ENCODE peak calls at places on chromosomes 11 and 22, in seven cellular contexts. T, H, Y, C, O, P and K are unnamed samples. For H3K27me3, the result is how much of the 10 kb centered on the place peaks cover.

GRCh38 chr11:109864834-109865557 is 228.2 kb upstream of the ZC3H12C start:
- DNase-seq in T (no peak), H (no peak), Y (peak), C (no peak), O (peak), P (peak), K (peak)

GRCh38 chr11:72585762-72586590 is 88.2 kb downstream of the PDE2A start:
- DNase-seq in T (peak), H (peak), Y (peak), C (peak), O (peak), P (no peak), K (peak)

GRCh38 chr11:27672836-27673464 is 27.3 kb downstream of the BDNF start:
- DNase-seq in T (no peak), H (no peak), Y (no peak), C (no peak), O (no peak), P (no peak), K (no peak)

GRCh38 chr11:66491315-66491935 is 11.2 kb downstream of the DPP3 start:
- DNase-seq in T (no peak), H (no peak), Y (no peak), C (no peak), O (no peak), P (no peak), K (no peak)

GRCh38 chr11:108115495-108116140 is 5.7 kb upstream of the ACAT1 start:
- DNase-seq in T (peak), H (peak), Y (peak), C (no peak), O (peak), P (peak), K (peak)

GRCh38 chr22:27292542-27293298 is 508.8 kb downstream of the MN1 start:
- DNase-seq in T (no peak), H (no peak), Y (no peak), C (no peak), O (no peak), P (no peak), K (no peak)

GRCh38 chr11:109960831-109961230 is 132.4 kb upstream of the ZC3H12C start:
- DNase-seq in T (peak), H (peak), Y (no peak), C (no peak), O (peak), P (peak), K (peak)

GRCh38 chr22:21762712-21763581 is 27.4 kb upstream of the YPEL1 start:
- DNase-seq in T (no peak), H (no peak), Y (no peak), C (no peak), O (no peak), P (no peak), K (no peak)

GRCh38 chr11:72932132-72932570 is 117.9 kb downstream of the ATG16L2 start:
- DNase-seq in T (no peak), H (no peak), Y (no peak), C (no peak), O (peak), P (peak), K (no peak)

GRCh38 chr11:119377112-119377901 is 4.2 kb downstream of the USP2 start:
- DNase-seq in T (no peak), H (no peak), Y (no peak), C (no peak), O (no peak), P (no peak), K (no peak)

GRCh38 chr22:49517211-49517610 is 310.5 kb downstream of the BRD1 start:
- DNase-seq in T (no peak), H (no peak), Y (no peak), C (no peak), O (no peak), P (no peak), K (no peak)

GRCh38 chr11:2447253-2447950 is 2.6 kb downstream of the KCNQ1 start:
- DNase-seq in T (no peak), H (no peak), Y (no peak), C (no peak), O (no peak), P (no peak), K (no peak)

DNA sequence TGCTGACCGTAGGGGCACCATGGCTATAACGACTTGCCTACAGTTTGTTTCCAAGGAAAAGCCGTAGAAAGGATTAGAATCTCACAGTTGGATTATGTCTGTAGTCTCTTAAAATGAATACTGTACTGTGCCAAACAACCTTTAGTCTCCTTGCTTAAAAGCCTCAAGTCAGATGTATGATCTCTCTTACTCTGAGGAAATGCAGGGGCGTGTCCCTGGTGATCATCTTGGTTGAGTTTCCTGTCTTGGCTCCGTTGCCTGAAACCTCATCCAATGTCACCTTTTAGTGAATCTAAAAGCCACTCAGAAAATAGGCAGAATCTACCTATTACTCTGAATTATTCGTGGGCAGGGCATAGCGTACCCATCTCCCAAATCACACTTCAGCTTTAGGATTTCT is 246.1 kb downstream of the ETS1 start:
- DNase-seq in T (no peak), H (no peak), Y (peak), C (no peak), O (no peak), P (no peak), K (no peak)
- H3K27ac ChIP-seq in T (peak), H (no peak), Y (peak), C (no peak), O (no peak), P (no peak), K (no peak)

DNA sequence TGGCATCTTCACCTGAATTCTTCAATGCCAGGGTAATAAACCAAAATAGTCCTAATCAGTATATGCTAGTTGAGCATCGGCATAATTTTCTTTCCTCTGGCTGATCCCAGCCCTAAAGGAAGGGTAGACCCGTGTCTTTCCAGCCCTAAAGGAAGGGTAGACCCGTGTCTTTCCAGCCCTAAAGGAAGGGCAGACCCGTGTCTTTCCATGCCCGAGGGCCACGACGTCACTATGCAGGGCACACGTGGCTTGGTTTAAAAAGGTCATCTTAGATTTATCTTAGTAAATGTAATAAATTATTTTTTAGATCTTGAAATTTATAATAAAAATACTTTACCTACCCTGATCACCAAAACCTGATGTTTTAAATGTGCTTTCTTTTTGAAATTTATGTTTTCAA is 45.5 kb downstream of the BID start:
- DNase-seq in T (no peak), H (no peak), Y (no peak), C (no peak), O (no peak), P (no peak), K (no peak)
- TF ChIP-seq CTCF in T (no peak), H (no peak), Y (no peak), C (no peak), O (no peak), P (no peak), K (no peak)

GRCh38 chr11:133810766-133811165 is 34.5 kb downstream of the SPATA19 start:
- DNase-seq in T (no peak), H (no peak), Y (no peak), C (no peak), O (no peak), P (no peak), K (no peak)

GRCh38 chr11:133811850-133812685 is 33.2 kb downstream of the SPATA19 start:
- DNase-seq in T (no peak), H (no peak), Y (no peak), C (no peak), O (no peak), P (no peak), K (no peak)

GRCh38 chr11:133808393-133809140 is 36.7 kb downstream of the SPATA19 start:
- DNase-seq in T (no peak), H (no peak), Y (no peak), C (no peak), O (no peak), P (no peak), K (no peak)

GRCh38 chr11:133809525-133810178 is 35.7 kb downstream of the SPATA19 start:
- DNase-seq in T (no peak), H (no peak), Y (no peak), C (no peak), O (no peak), P (no peak), K (no peak)

GRCh38 chr11:133810179-133810550 is 35.1 kb downstream of the SPATA19 start:
- DNase-seq in T (no peak), H (no peak), Y (no peak), C (no peak), O (no peak), P (no peak), K (no peak)
- H3K27me3 ChIP-seq in T (under half), H (under half), Y (under half), C (under half), O (under half), P (under half), K (under half)

GRCh38 chr11:128290106-128290840 is 297.1 kb downstream of the ETS1 start:
- DNase-seq in T (peak), H (peak), Y (peak), C (peak), O (peak), P (peak), K (peak)
- H3K27ac ChIP-seq in T (peak), H (no peak), Y (no peak), C (no peak), O (no peak), P (peak), K (peak)